ENCODE peak calls at places on chromosomes 7 and 10, in four cellular contexts. H, W, X and O are unnamed samples.

GRCh38 chr10:61452229-61452651 is 941 bp downstream of the TMEM26 start:
- DNase-seq in H (no peak), W (no peak), X (no peak), O (no peak)

GRCh38 chr7:134694299-134694698 is 47.6 kb downstream of the BPGM start:
- DNase-seq in X (no peak), W (no peak), H (no peak), O (no peak)

GRCh38 chr10:7199152-7199760 is 211.6 kb downstream of the SFMBT2 start:
- DNase-seq in W (no peak), H (no peak), X (no peak), O (no peak)

GRCh38 chr10:128077155-128077875 is 48.9 kb downstream of the MKI67 start:
- DNase-seq in H (no peak), X (no peak), W (no peak), O (no peak)

GRCh38 chr10:73969224-73969811 is 28.6 kb upstream of the VCL start:
- DNase-seq in X (no peak), W (no peak), H (no peak), O (no peak)

GRCh38 chr10:58662314-58662713 is 149.6 kb downstream of the BICC1 start:
- DNase-seq in H (no peak), W (no peak), X (peak), O (no peak)

GRCh38 chr7:18345641-18346234 is 149.8 kb upstream of the HDAC9 start:
- DNase-seq in H (no peak), W (peak), X (peak), O (no peak)

GRCh38 chr10:63175534-63175933 is 42.4 kb downstream of the NRBF2 start:
- DNase-seq in H (no peak), W (no peak), X (no peak), O (no peak)

GRCh38 chr7:1200045-1200444 is 32.6 kb upstream of the UNCX start:
- DNase-seq in X (no peak), H (no peak), W (no peak), O (no peak)

GRCh38 chr10:103915794-103916193 is 2.2 kb downstream of the STN1 start:
- DNase-seq in W (peak), H (no peak), X (no peak), O (no peak)

GRCh38 chr7:149729983-149730801 is 43.2 kb downstream of the ZNF467 start:
- DNase-seq in H (no peak), X (no peak), W (no peak), O (no peak)

GRCh38 chr7:93544686-93545085 is 29.8 kb downstream of the CALCR start:
- DNase-seq in X (no peak), W (no peak), H (no peak), O (no peak)

GRCh38 chr7:44212581-44213184 is 11.9 kb downstream of the YKT6 start:
- DNase-seq in H (no peak), W (no peak), X (no peak), O (no peak)

GRCh38 chr7:55589905-55590304 is 17.6 kb upstream of the VOPP1 start:
- DNase-seq in H (no peak), W (no peak), X (no peak), O (no peak)

GRCh38 chr10:43384252-43385221 is 13.1 kb downstream of the FXYD4 start:
- DNase-seq in H (no peak), X (no peak), W (no peak), O (no peak)

GRCh38 chr7:44615149-44615611 is 8.8 kb downstream of the OGDH start:
- DNase-seq in X (no peak), W (no peak), H (no peak), O (no peak)

GRCh38 chr10:21279217-21279575 is 246.3 kb downstream of the SKIDA1 start:
- DNase-seq in X (no peak), H (no peak), W (no peak), O (no peak)

GRCh38 chr7:151451156-151451555 is 11.2 kb upstream of the CRYGN start:
- DNase-seq in W (no peak), X (no peak), H (no peak), O (no peak)

GRCh38 chr10:70379581-70380176 is 2.7 kb downstream of the LRRC20 start:
- DNase-seq in X (peak), W (no peak), H (no peak), O (no peak)

GRCh38 chr10:125823663-125824251 is 411 bp downstream of the BCCIP start:
- DNase-seq in X (no peak), W (no peak), H (no peak), O (peak)